ENCODE peak calls at places on chromosomes 7 and 10, in six cellular contexts. One of them, this sample, is unnamed.
A peak's percentile ranks its signal among the peaks of the same experiment; 100 is the strongest.

GRCh38 chr7:106704000-106704840 is 43.3 kb upstream of the CCDC71L start:
- DNase-seq in GM12878: no peak
- DNase-seq in K562: peak; percentile 53
- DNase-seq in HepG2: no peak
- DNase-seq in IMR-90: no peak
- DNase-seq in A549: no peak
- DNase-seq in this sample: no peak

GRCh38 chr10:37856881-37857286 is 526 bp downstream of the ZNF248 start:
- DNase-seq in HepG2: no peak
- DNase-seq in GM12878: no peak
- DNase-seq in IMR-90: no peak
- DNase-seq in A549: no peak
- DNase-seq in K562: peak; percentile 76
- DNase-seq in this sample: peak; percentile 7

GRCh38 chr10:102744374-102745051 is 765 bp downstream of the WBP1L start:
- DNase-seq in GM12878: no peak
- DNase-seq in K562: peak; percentile 47
- DNase-seq in HepG2: no peak
- DNase-seq in IMR-90: peak; percentile 16
- DNase-seq in A549: no peak
- DNase-seq in this sample: no peak

GRCh38 chr7:55774327-55775050 is 88.1 kb downstream of the SEPTIN14 start:
- DNase-seq in A549: no peak
- DNase-seq in IMR-90: no peak
- DNase-seq in K562: no peak
- DNase-seq in HepG2: no peak
- DNase-seq in GM12878: no peak
- DNase-seq in this sample: no peak

GRCh38 chr7:89605362-89605761 is 548.9 kb upstream of the STEAP1 start:
- DNase-seq in A549: no peak
- DNase-seq in HepG2: no peak
- DNase-seq in IMR-90: no peak
- DNase-seq in GM12878: no peak
- DNase-seq in K562: no peak
- DNase-seq in this sample: no peak

GRCh38 chr7:41544241-41544640 is 158.6 kb downstream of the INHBA start:
- DNase-seq in IMR-90: peak; percentile 38
- DNase-seq in K562: no peak
- DNase-seq in A549: no peak
- DNase-seq in HepG2: no peak
- DNase-seq in GM12878: no peak
- DNase-seq in this sample: no peak

GRCh38 chr10:13614530-13615332 is 28.0 kb downstream of the PRPF18 start:
- DNase-seq in A549: no peak
- DNase-seq in IMR-90: peak; percentile 78
- DNase-seq in K562: no peak
- DNase-seq in GM12878: no peak
- DNase-seq in HepG2: no peak
- DNase-seq in this sample: peak; percentile 34

GRCh38 chr7:123797673-123798526 is 47.1 kb upstream of the HYAL4 start:
- DNase-seq in GM12878: no peak
- DNase-seq in HepG2: peak; percentile 86
- DNase-seq in A549: peak; percentile 7
- DNase-seq in IMR-90: peak; percentile 78
- DNase-seq in K562: peak; percentile 59
- DNase-seq in this sample: peak; percentile 24

GRCh38 chr10:27052646-27053045 is 47.6 kb downstream of the ANKRD26 start:
- DNase-seq in GM12878: no peak
- DNase-seq in K562: no peak
- DNase-seq in IMR-90: no peak
- DNase-seq in A549: no peak
- DNase-seq in HepG2: no peak
- DNase-seq in this sample: no peak

GRCh38 chr7:150748402-150748801 is 11.2 kb downstream of the GIMAP5 start:
- DNase-seq in HepG2: no peak
- DNase-seq in IMR-90: no peak
- DNase-seq in A549: no peak
- DNase-seq in GM12878: no peak
- DNase-seq in K562: no peak
- DNase-seq in this sample: no peak

GRCh38 chr7:73626814-73627213 is 2.5 kb upstream of the MLXIPL start:
- DNase-seq in K562: no peak
- DNase-seq in HepG2: no peak
- DNase-seq in A549: no peak
- DNase-seq in IMR-90: peak; percentile 22
- DNase-seq in GM12878: no peak
- DNase-seq in this sample: no peak

GRCh38 chr10:5071411-5072198 is 22.6 kb upstream of the AKR1C3 start:
- DNase-seq in IMR-90: peak; percentile 63
- DNase-seq in A549: peak; percentile 68
- DNase-seq in GM12878: no peak
- DNase-seq in K562: peak; percentile 90
- DNase-seq in HepG2: peak; percentile 100
- DNase-seq in this sample: no peak

GRCh38 chr7:139748936-139749335 is 28.9 kb downstream of the HIPK2 start:
- DNase-seq in A549: no peak
- DNase-seq in HepG2: no peak
- DNase-seq in GM12878: no peak
- DNase-seq in IMR-90: no peak
- DNase-seq in K562: no peak
- DNase-seq in this sample: no peak

GRCh38 chr7:70582921-70583895 is 548.7 kb upstream of the GALNT17 start:
- DNase-seq in A549: no peak
- DNase-seq in GM12878: no peak
- DNase-seq in IMR-90: no peak
- DNase-seq in HepG2: no peak
- DNase-seq in K562: no peak
- DNase-seq in this sample: peak; percentile 36

GRCh38 chr7:1674161-1675035 is 4.3 kb downstream of the ELFN1 start:
- DNase-seq in IMR-90: no peak
- DNase-seq in GM12878: no peak
- DNase-seq in A549: no peak
- DNase-seq in K562: no peak
- DNase-seq in HepG2: no peak
- DNase-seq in this sample: no peak

GRCh38 chr10:5958077-5958476 is 19.3 kb downstream of the IL15RA start:
- DNase-seq in HepG2: no peak
- DNase-seq in GM12878: no peak
- DNase-seq in A549: no peak
- DNase-seq in K562: no peak
- DNase-seq in IMR-90: peak; percentile 95
- DNase-seq in this sample: no peak

GRCh38 chr7:1305873-1306272 is 73.2 kb downstream of the UNCX start:
- DNase-seq in GM12878: no peak
- DNase-seq in A549: no peak
- DNase-seq in IMR-90: no peak
- DNase-seq in K562: no peak
- DNase-seq in HepG2: no peak
- DNase-seq in this sample: no peak

GRCh38 chr7:131502810-131503545 is 53.5 kb downstream of the PODXL start:
- DNase-seq in HepG2: peak; percentile 81
- DNase-seq in K562: peak; percentile 48
- DNase-seq in A549: no peak
- DNase-seq in GM12878: no peak
- DNase-seq in IMR-90: peak; percentile 49
- DNase-seq in this sample: no peak

GRCh38 chr10:6977641-6978627 is 397.9 kb upstream of the PRKCQ start:
- DNase-seq in A549: no peak
- DNase-seq in HepG2: no peak
- DNase-seq in IMR-90: no peak
- DNase-seq in K562: no peak
- DNase-seq in GM12878: no peak
- DNase-seq in this sample: no peak

GRCh38 chr10:119113805-119114732 is 10.2 kb downstream of the DENND10 start:
- DNase-seq in IMR-90: peak; percentile 95
- DNase-seq in A549: peak; percentile 53
- DNase-seq in GM12878: no peak
- DNase-seq in HepG2: peak; percentile 98
- DNase-seq in K562: no peak
- DNase-seq in this sample: no peak

GRCh38 chr10:818010-818409 is 113.5 kb downstream of the LARP4B start:
- DNase-seq in K562: no peak
- DNase-seq in IMR-90: no peak
- DNase-seq in HepG2: no peak
- DNase-seq in A549: no peak
- DNase-seq in GM12878: no peak
- DNase-seq in this sample: no peak

GRCh38 chr10:5546891-5547683 is 22.3 kb downstream of the CALML3 start:
- DNase-seq in GM12878: no peak
- DNase-seq in K562: no peak
- DNase-seq in A549: peak; percentile 89
- DNase-seq in HepG2: peak; percentile 34
- DNase-seq in IMR-90: peak; percentile 67
- DNase-seq in this sample: no peak

GRCh38 chr7:112929411-112929810 is 139.2 kb upstream of the TMEM168 start:
- DNase-seq in K562: no peak
- DNase-seq in IMR-90: peak; percentile 45
- DNase-seq in A549: no peak
- DNase-seq in GM12878: no peak
- DNase-seq in HepG2: no peak
- DNase-seq in this sample: no peak

GRCh38 chr7:867406-868188 is 8.8 kb upstream of the GET4 start:
- DNase-seq in GM12878: no peak
- DNase-seq in HepG2: no peak
- DNase-seq in A549: peak; percentile 21
- DNase-seq in K562: no peak
- DNase-seq in IMR-90: peak; percentile 54
- DNase-seq in this sample: no peak

GRCh38 chr10:124245191-124245590 is 151.8 kb upstream of the CHST15 start:
- DNase-seq in GM12878: no peak
- DNase-seq in IMR-90: no peak
- DNase-seq in K562: no peak
- DNase-seq in A549: no peak
- DNase-seq in HepG2: no peak
- DNase-seq in this sample: no peak

GRCh38 chr7:117119192-117119924 is 166.1 kb downstream of the ST7 start:
- DNase-seq in HepG2: peak; percentile 72
- DNase-seq in GM12878: peak; percentile 33
- DNase-seq in IMR-90: peak; percentile 81
- DNase-seq in A549: no peak
- DNase-seq in K562: peak; percentile 94
- DNase-seq in this sample: peak; percentile 56
- TF ChIP-seq BHLHE40 in HepG2: no peak
- TF ChIP-seq BHLHE40 in GM12878: no peak
- TF ChIP-seq BHLHE40 in IMR-90: no peak
- TF ChIP-seq BHLHE40 in A549: no peak
- TF ChIP-seq BHLHE40 in K562: no peak
- TF ChIP-seq BHLHE40 in this sample: no peak

GRCh38 chr10:101536800-101537199 is 51.3 kb downstream of the POLL start:
- DNase-seq in K562: peak; percentile 53
- DNase-seq in A549: peak; percentile 49
- DNase-seq in IMR-90: peak; percentile 27
- DNase-seq in HepG2: peak; percentile 23
- DNase-seq in GM12878: no peak
- DNase-seq in this sample: peak; percentile 46

GRCh38 chr10:101538481-101538880 is 49.6 kb downstream of the POLL start:
- DNase-seq in GM12878: no peak
- DNase-seq in K562: no peak
- DNase-seq in IMR-90: no peak
- DNase-seq in HepG2: no peak
- DNase-seq in A549: no peak
- DNase-seq in this sample: no peak

DNA sequence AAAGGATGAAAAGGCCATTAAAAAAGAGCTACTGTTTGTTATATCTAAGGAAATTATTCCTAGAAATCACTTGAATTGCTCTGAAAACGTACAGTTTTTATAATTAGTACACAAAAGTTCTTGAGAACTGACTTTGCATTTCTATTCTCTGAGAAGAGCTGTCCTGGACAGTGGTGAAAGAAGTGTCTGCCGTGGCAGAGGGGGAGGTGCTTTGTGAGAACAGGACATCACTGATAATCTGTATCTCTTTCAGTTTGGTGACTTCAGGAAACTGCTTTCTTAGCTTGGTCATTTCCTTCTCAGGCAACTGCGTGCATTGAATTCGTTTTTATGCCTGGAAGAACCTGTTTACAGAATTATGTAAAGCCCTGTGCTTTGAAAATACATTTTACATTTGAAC is 52.1 kb downstream of the POLL start:
- DNase-seq in A549: no peak
- DNase-seq in IMR-90: no peak
- DNase-seq in K562: peak; percentile 85
- DNase-seq in GM12878: no peak
- DNase-seq in HepG2: no peak
- DNase-seq in this sample: no peak
- TF ChIP-seq BHLHE40 in A549: no peak
- TF ChIP-seq BHLHE40 in IMR-90: no peak
- TF ChIP-seq BHLHE40 in K562: no peak
- TF ChIP-seq BHLHE40 in GM12878: no peak
- TF ChIP-seq BHLHE40 in HepG2: no peak
- TF ChIP-seq BHLHE40 in this sample: no peak

DNA sequence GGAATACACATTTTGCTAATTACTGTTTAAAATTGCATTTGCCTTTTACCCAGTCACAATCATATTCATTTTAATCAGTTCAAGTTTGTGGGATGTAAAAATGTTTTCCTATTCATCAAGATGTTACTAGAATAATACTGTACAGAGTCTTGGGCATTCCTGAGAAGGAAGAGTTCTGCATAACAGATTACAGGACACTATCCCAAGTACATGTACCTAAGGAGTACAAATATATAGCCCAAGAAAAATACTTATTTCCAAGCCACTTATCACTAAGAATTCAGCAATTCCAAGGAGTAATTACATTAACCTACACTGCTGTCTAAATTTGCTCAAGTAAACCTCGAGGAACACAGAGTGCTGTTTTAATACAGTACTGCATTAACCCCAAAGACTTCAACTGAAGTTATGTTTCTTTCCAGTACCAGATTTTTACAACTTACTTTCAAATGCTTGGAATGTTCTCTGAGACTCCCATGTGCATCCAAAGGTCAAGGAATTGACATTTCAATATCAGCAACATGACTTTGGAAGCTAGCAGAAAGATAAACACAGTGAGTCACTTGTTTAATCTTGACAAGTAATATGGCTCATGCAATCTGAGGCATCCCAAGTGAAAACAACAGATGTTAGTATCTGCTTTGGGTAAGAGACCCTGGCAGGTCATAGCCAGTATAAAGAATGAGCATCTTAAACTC is 125.4 kb upstream of the BET1 start:
- DNase-seq in A549: peak; percentile 69
- DNase-seq in HepG2: peak; percentile 19
- DNase-seq in K562: no peak
- DNase-seq in IMR-90: peak; percentile 98
- DNase-seq in GM12878: no peak
- DNase-seq in this sample: no peak
- TF ChIP-seq BHLHE40 in A549: no peak
- TF ChIP-seq BHLHE40 in HepG2: no peak
- TF ChIP-seq BHLHE40 in K562: no peak
- TF ChIP-seq BHLHE40 in IMR-90: peak; percentile 85
- TF ChIP-seq BHLHE40 in GM12878: no peak
- TF ChIP-seq BHLHE40 in this sample: no peak

DNA sequence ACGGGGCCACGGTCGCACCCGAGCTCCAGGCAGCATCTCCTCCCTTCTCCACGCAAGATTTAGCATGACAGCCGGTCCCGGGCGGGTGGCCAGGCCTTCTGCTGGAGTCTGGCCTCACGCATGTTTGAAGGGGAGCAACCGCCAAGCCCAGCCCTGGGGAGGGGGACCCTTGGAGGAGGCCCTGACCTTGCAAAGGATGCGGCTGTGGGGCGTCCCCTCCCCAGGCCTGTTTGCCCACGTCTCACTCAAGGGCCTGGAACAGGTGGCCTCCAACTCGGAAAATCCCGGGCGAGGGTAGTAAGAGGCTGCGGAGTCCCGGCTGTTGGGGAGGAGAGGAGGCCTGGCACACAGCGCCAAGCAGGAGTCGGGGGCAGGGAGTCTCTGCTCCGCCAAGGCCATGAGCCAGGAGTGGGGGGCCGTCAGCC is 50.6 kb upstream of the DPYSL4 start:
- DNase-seq in GM12878: no peak
- DNase-seq in IMR-90: no peak
- DNase-seq in HepG2: no peak
- DNase-seq in K562: no peak
- DNase-seq in A549: no peak
- DNase-seq in this sample: no peak
- TF ChIP-seq BHLHE40 in GM12878: no peak
- TF ChIP-seq BHLHE40 in IMR-90: no peak
- TF ChIP-seq BHLHE40 in HepG2: no peak
- TF ChIP-seq BHLHE40 in K562: no peak
- TF ChIP-seq BHLHE40 in A549: no peak
- TF ChIP-seq BHLHE40 in this sample: no peak